ENCODE peak calls at places on chromosomes 4 and X, in six cellular contexts. One of them, this sample, is unnamed. For H3K27me3, the result is how much of the 10 kb centered on the place peaks cover.

GRCh38 chr4:52407545-52407944 is 251.6 kb downstream of the USP46 start:
- DNase-seq in psoas muscle: no peak
- DNase-seq in neural progenitor cell: no peak
- DNase-seq in thyroid gland: no peak
- DNase-seq in CD8-positive, alpha-beta T cell: no peak
- DNase-seq in upper lobe of left lung: no peak
- DNase-seq in this sample: no peak

GRCh38 chr4:12446237-12446636 is 1017.5 kb upstream of the HS3ST1 start:
- DNase-seq in psoas muscle: no peak
- DNase-seq in neural progenitor cell: no peak
- DNase-seq in thyroid gland: no peak
- DNase-seq in CD8-positive, alpha-beta T cell: no peak
- DNase-seq in upper lobe of left lung: no peak
- DNase-seq in this sample: no peak

GRCh38 chrX:68898661-68899060 is 69.8 kb downstream of the EFNB1 start:
- DNase-seq in psoas muscle: no peak
- DNase-seq in neural progenitor cell: no peak
- DNase-seq in thyroid gland: no peak
- DNase-seq in CD8-positive, alpha-beta T cell: no peak
- DNase-seq in upper lobe of left lung: no peak
- DNase-seq in this sample: no peak

GRCh38 chr4:140092094-140092820 is 61.7 kb downstream of the MAML3 start:
- DNase-seq in psoas muscle: no peak
- DNase-seq in neural progenitor cell: peak
- DNase-seq in thyroid gland: peak
- DNase-seq in CD8-positive, alpha-beta T cell: no peak
- DNase-seq in upper lobe of left lung: peak
- DNase-seq in this sample: peak

GRCh38 chr4:150117094-150117493 is 38.8 kb downstream of the DCLK2 start:
- DNase-seq in psoas muscle: no peak
- DNase-seq in neural progenitor cell: no peak
- DNase-seq in thyroid gland: no peak
- DNase-seq in CD8-positive, alpha-beta T cell: no peak
- DNase-seq in upper lobe of left lung: no peak
- DNase-seq in this sample: no peak

GRCh38 chr4:84535901-84536300 is 36.8 kb upstream of the NKX6-1 start:
- DNase-seq in psoas muscle: no peak
- DNase-seq in neural progenitor cell: no peak
- DNase-seq in thyroid gland: no peak
- DNase-seq in CD8-positive, alpha-beta T cell: no peak
- DNase-seq in upper lobe of left lung: no peak
- DNase-seq in this sample: no peak

GRCh38 chr4:8506006-8506372 is 65.4 kb downstream of the TRMT44 start:
- DNase-seq in psoas muscle: no peak
- DNase-seq in neural progenitor cell: no peak
- DNase-seq in thyroid gland: peak
- DNase-seq in CD8-positive, alpha-beta T cell: no peak
- DNase-seq in upper lobe of left lung: no peak
- DNase-seq in this sample: no peak

GRCh38 chr4:2047031-2047660 is 12.0 kb upstream of the NAT8L start:
- DNase-seq in psoas muscle: no peak
- DNase-seq in neural progenitor cell: no peak
- DNase-seq in thyroid gland: no peak
- DNase-seq in CD8-positive, alpha-beta T cell: no peak
- DNase-seq in upper lobe of left lung: peak
- DNase-seq in this sample: no peak

GRCh38 chr4:93897559-93897958 is 69.0 kb downstream of the ATOH1 start:
- DNase-seq in psoas muscle: no peak
- DNase-seq in neural progenitor cell: no peak
- DNase-seq in thyroid gland: no peak
- DNase-seq in CD8-positive, alpha-beta T cell: no peak
- DNase-seq in upper lobe of left lung: no peak
- DNase-seq in this sample: no peak

GRCh38 chr4:120517966-120518365 is 404.6 kb downstream of the PRDM5 start:
- DNase-seq in psoas muscle: no peak
- DNase-seq in neural progenitor cell: no peak
- DNase-seq in thyroid gland: no peak
- DNase-seq in CD8-positive, alpha-beta T cell: no peak
- DNase-seq in upper lobe of left lung: no peak
- DNase-seq in this sample: peak

GRCh38 chr4:2364654-2365053 is 53.8 kb downstream of the ZFYVE28 start:
- DNase-seq in psoas muscle: peak
- DNase-seq in neural progenitor cell: no peak
- DNase-seq in thyroid gland: peak
- DNase-seq in CD8-positive, alpha-beta T cell: peak
- DNase-seq in upper lobe of left lung: peak
- DNase-seq in this sample: no peak

GRCh38 chr4:175066923-175067627 is 148.9 kb downstream of the ADAM29 start:
- DNase-seq in psoas muscle: no peak
- DNase-seq in neural progenitor cell: no peak
- DNase-seq in thyroid gland: no peak
- DNase-seq in CD8-positive, alpha-beta T cell: no peak
- DNase-seq in upper lobe of left lung: no peak
- DNase-seq in this sample: no peak

GRCh38 chrX:35890699-35891098 is 28.8 kb upstream of the CFAP47 start:
- DNase-seq in psoas muscle: no peak
- DNase-seq in neural progenitor cell: peak
- DNase-seq in thyroid gland: peak
- DNase-seq in CD8-positive, alpha-beta T cell: no peak
- DNase-seq in upper lobe of left lung: no peak
- DNase-seq in this sample: peak

GRCh38 chrX:138519296-138519695 is 192.2 kb downstream of the FGF13 start:
- DNase-seq in psoas muscle: no peak
- DNase-seq in neural progenitor cell: peak
- DNase-seq in thyroid gland: no peak
- DNase-seq in CD8-positive, alpha-beta T cell: no peak
- DNase-seq in upper lobe of left lung: no peak
- DNase-seq in this sample: no peak

GRCh38 chr4:138897818-138898226 is 117.8 kb upstream of the NOCT start:
- DNase-seq in psoas muscle: no peak
- DNase-seq in neural progenitor cell: no peak
- DNase-seq in thyroid gland: no peak
- DNase-seq in CD8-positive, alpha-beta T cell: no peak
- DNase-seq in upper lobe of left lung: no peak
- DNase-seq in this sample: no peak

GRCh38 chr4:79575709-79576479 is 167.9 kb upstream of the GK2 start:
- DNase-seq in psoas muscle: peak
- DNase-seq in neural progenitor cell: no peak
- DNase-seq in thyroid gland: no peak
- DNase-seq in CD8-positive, alpha-beta T cell: no peak
- DNase-seq in upper lobe of left lung: no peak
- DNase-seq in this sample: no peak

GRCh38 chr4:169249214-169249973 is 21.4 kb downstream of the SH3RF1 start:
- DNase-seq in psoas muscle: no peak
- DNase-seq in neural progenitor cell: no peak
- DNase-seq in thyroid gland: no peak
- DNase-seq in CD8-positive, alpha-beta T cell: no peak
- DNase-seq in upper lobe of left lung: no peak
- DNase-seq in this sample: no peak

GRCh38 chr4:158823461-158823873 is 54.6 kb downstream of the FNIP2 start:
- DNase-seq in psoas muscle: peak
- DNase-seq in neural progenitor cell: no peak
- DNase-seq in thyroid gland: no peak
- DNase-seq in CD8-positive, alpha-beta T cell: no peak
- DNase-seq in upper lobe of left lung: no peak
- DNase-seq in this sample: no peak

GRCh38 chr4:136036744-136037143 is 1495.5 kb downstream of the PCDH18 start:
- DNase-seq in psoas muscle: no peak
- DNase-seq in neural progenitor cell: no peak
- DNase-seq in thyroid gland: no peak
- DNase-seq in CD8-positive, alpha-beta T cell: no peak
- DNase-seq in upper lobe of left lung: no peak
- DNase-seq in this sample: no peak

GRCh38 chrX:13026877-13027652 is 17.4 kb downstream of the FAM9C start:
- DNase-seq in psoas muscle: no peak
- DNase-seq in neural progenitor cell: no peak
- DNase-seq in thyroid gland: no peak
- DNase-seq in CD8-positive, alpha-beta T cell: no peak
- DNase-seq in upper lobe of left lung: no peak
- DNase-seq in this sample: no peak

GRCh38 chr4:36997727-36998126 is 246.8 kb upstream of the NWD2 start:
- DNase-seq in psoas muscle: no peak
- DNase-seq in neural progenitor cell: no peak
- DNase-seq in thyroid gland: no peak
- DNase-seq in CD8-positive, alpha-beta T cell: no peak
- DNase-seq in upper lobe of left lung: no peak
- DNase-seq in this sample: no peak

GRCh38 chrX:119089619-119090018 is 16.8 kb downstream of the CT47C1 start:
- DNase-seq in psoas muscle: no peak
- DNase-seq in neural progenitor cell: no peak
- DNase-seq in thyroid gland: no peak
- DNase-seq in CD8-positive, alpha-beta T cell: no peak
- DNase-seq in upper lobe of left lung: no peak
- DNase-seq in this sample: no peak

GRCh38 chrX:24761306-24761705 is 67.6 kb downstream of the POLA1 start:
- DNase-seq in psoas muscle: no peak
- DNase-seq in neural progenitor cell: no peak
- DNase-seq in thyroid gland: no peak
- DNase-seq in CD8-positive, alpha-beta T cell: no peak
- DNase-seq in upper lobe of left lung: no peak
- DNase-seq in this sample: no peak

GRCh38 chr4:22412013-22412412 is 103.9 kb downstream of the ADGRA3 start:
- DNase-seq in psoas muscle: no peak
- DNase-seq in neural progenitor cell: no peak
- DNase-seq in thyroid gland: no peak
- DNase-seq in CD8-positive, alpha-beta T cell: no peak
- DNase-seq in upper lobe of left lung: no peak
- DNase-seq in this sample: no peak

GRCh38 chr4:22408474-22408873 is 107.4 kb downstream of the ADGRA3 start:
- DNase-seq in psoas muscle: no peak
- DNase-seq in neural progenitor cell: no peak
- DNase-seq in thyroid gland: no peak
- DNase-seq in CD8-positive, alpha-beta T cell: no peak
- DNase-seq in upper lobe of left lung: no peak
- DNase-seq in this sample: no peak

GRCh38 chr4:22413416-22413815 is 102.5 kb downstream of the ADGRA3 start:
- DNase-seq in psoas muscle: no peak
- DNase-seq in neural progenitor cell: no peak
- DNase-seq in thyroid gland: no peak
- DNase-seq in CD8-positive, alpha-beta T cell: no peak
- DNase-seq in upper lobe of left lung: no peak
- DNase-seq in this sample: no peak

GRCh38 chr4:22407361-22407760 is 108.5 kb downstream of the ADGRA3 start:
- DNase-seq in psoas muscle: no peak
- DNase-seq in neural progenitor cell: no peak
- DNase-seq in thyroid gland: no peak
- DNase-seq in CD8-positive, alpha-beta T cell: no peak
- DNase-seq in upper lobe of left lung: no peak
- DNase-seq in this sample: no peak

DNA sequence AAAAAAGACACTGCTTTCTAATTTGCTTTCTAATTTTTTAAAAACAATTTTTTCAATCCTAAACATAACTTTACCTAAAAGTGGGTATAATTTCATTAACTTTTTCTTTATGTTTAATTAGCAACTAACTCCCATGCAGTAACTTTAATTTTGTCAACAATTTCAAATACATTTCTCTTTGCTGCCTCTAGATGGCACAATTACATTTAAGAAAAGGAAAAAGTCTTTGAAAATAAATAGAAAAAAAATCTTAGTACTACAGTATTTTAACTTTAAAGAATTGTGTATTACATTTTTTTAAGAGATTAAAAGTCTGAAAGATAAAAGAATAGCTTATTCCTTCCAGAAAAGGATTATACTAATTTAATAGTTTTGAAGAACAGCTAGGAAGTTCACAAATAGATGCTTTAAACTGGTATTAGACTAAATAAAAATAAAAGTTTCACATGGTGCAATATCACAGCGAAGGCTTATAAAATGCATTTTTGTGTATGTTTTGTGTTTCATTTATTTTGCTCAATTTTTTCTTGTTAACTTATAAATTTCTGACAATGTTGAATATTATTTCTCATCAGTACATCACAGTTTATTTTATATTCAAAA is 105.1 kb downstream of the ADGRA3 start:
- DNase-seq in psoas muscle: no peak
- DNase-seq in neural progenitor cell: peak
- DNase-seq in thyroid gland: no peak
- DNase-seq in CD8-positive, alpha-beta T cell: no peak
- DNase-seq in upper lobe of left lung: no peak
- DNase-seq in this sample: no peak
- H3K27me3 ChIP-seq in psoas muscle: under half
- H3K27me3 ChIP-seq in neural progenitor cell: under half
- H3K27me3 ChIP-seq in thyroid gland: under half
- H3K27me3 ChIP-seq in CD8-positive, alpha-beta T cell: under half
- H3K27me3 ChIP-seq in upper lobe of left lung: under half
- H3K27me3 ChIP-seq in this sample: under half

DNA sequence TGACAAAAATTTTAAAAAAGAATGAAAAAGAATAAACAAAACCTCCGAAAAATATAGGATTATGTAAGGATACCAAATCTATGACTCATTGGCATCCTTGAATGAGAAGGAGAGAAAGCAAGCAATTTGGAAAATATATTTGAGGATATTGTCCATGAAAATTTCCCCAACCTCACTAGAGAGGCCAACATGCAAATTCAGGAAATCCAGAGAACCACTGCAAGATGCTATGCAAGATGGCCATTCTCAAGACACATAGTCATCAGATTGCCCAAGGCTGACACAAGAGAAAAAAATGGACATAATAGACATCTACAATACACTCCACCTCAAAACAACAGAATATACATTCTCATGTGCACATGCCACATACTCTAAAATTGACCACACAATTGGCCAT is 135.9 kb upstream of the SPANXB1 start:
- DNase-seq in psoas muscle: no peak
- DNase-seq in neural progenitor cell: no peak
- DNase-seq in thyroid gland: no peak
- DNase-seq in CD8-positive, alpha-beta T cell: no peak
- DNase-seq in upper lobe of left lung: no peak
- DNase-seq in this sample: no peak
- H3K27ac ChIP-seq in psoas muscle: no peak
- H3K27ac ChIP-seq in neural progenitor cell: no peak
- H3K27ac ChIP-seq in thyroid gland: no peak
- H3K27ac ChIP-seq in CD8-positive, alpha-beta T cell: no peak
- H3K27ac ChIP-seq in upper lobe of left lung: no peak
- H3K27ac ChIP-seq in this sample: no peak

GRCh38 chr4:187357045-187357643 is 633.5 kb upstream of the FAT1 start:
- DNase-seq in psoas muscle: no peak
- DNase-seq in neural progenitor cell: no peak
- DNase-seq in thyroid gland: no peak
- DNase-seq in CD8-positive, alpha-beta T cell: no peak
- DNase-seq in upper lobe of left lung: no peak
- DNase-seq in this sample: no peak
- H3K27me3 ChIP-seq in psoas muscle: under half
- H3K27me3 ChIP-seq in neural progenitor cell: under half
- H3K27me3 ChIP-seq in thyroid gland: under half
- H3K27me3 ChIP-seq in CD8-positive, alpha-beta T cell: under half
- H3K27me3 ChIP-seq in upper lobe of left lung: under half
- H3K27me3 ChIP-seq in this sample: under half

GRCh38 chr4:65954416-65954815 is 284.1 kb upstream of the EPHA5 start:
- DNase-seq in psoas muscle: no peak
- DNase-seq in neural progenitor cell: no peak
- DNase-seq in thyroid gland: no peak
- DNase-seq in CD8-positive, alpha-beta T cell: no peak
- DNase-seq in upper lobe of left lung: no peak
- DNase-seq in this sample: no peak

DNA sequence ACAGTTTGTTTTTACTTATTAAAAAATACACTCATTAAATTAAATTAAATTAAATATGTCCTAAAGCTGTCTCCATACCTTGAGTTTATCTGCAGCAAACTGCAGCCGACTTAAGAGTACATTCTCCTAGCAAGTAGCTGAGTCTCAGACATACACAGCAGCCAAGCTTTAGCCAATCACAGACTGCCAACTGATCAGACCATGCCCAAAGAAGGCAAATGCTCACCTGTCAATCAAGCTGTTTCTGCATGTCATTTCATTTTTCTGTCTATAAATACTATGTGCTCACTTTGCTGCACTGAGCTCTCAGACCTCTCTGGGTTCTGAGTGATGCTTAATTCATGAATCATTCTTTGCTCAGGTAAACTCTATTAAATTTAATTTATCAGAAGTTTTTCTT is 280.9 kb upstream of the EPHA5 start:
- DNase-seq in psoas muscle: no peak
- DNase-seq in neural progenitor cell: no peak
- DNase-seq in thyroid gland: no peak
- DNase-seq in CD8-positive, alpha-beta T cell: no peak
- DNase-seq in upper lobe of left lung: no peak
- DNase-seq in this sample: no peak
- H3K27ac ChIP-seq in psoas muscle: no peak
- H3K27ac ChIP-seq in neural progenitor cell: no peak
- H3K27ac ChIP-seq in thyroid gland: no peak
- H3K27ac ChIP-seq in CD8-positive, alpha-beta T cell: no peak
- H3K27ac ChIP-seq in upper lobe of left lung: no peak
- H3K27ac ChIP-seq in this sample: no peak